ENCODE peak calls at places on chromosomes 11 and 22, in four cellular contexts. H is PC-3, V is AG20443, G is DMS153. F is an unnamed sample.

GRCh38 chr11:6438979-6439571 is 1.7 kb downstream of the HPX start:
- DNase-seq in G (peak), V (peak), H (peak), F (peak)

GRCh38 chr11:86099727-86100320 is 30.9 kb upstream of the PICALM start:
- DNase-seq in G (no peak), H (peak), V (no peak), F (no peak)

GRCh38 chr22:41994506-41994905 is 4.1 kb upstream of the WBP2NL start:
- DNase-seq in V (peak), H (no peak), G (no peak), F (no peak)

GRCh38 chr11:34788642-34789041 is 127.5 kb downstream of the APIP start:
- DNase-seq in H (no peak), G (no peak), V (no peak), F (no peak)

GRCh38 chr11:19846654-19847330 is 134.2 kb downstream of the NAV2 start:
- DNase-seq in G (no peak), V (peak), H (no peak), F (no peak)

GRCh38 chr22:25382762-25383161 is 163.3 kb downstream of the CRYBB2 start:
- DNase-seq in G (no peak), V (no peak), H (no peak), F (no peak)

GRCh38 chr22:49305215-49305965 is 522.3 kb downstream of the BRD1 start:
- DNase-seq in G (peak), V (peak), H (peak), F (no peak)

GRCh38 chr11:33545941-33546340 is 154.7 kb downstream of the C11orf91 start:
- DNase-seq in G (no peak), V (peak), H (peak), F (no peak)

GRCh38 chr22:44957267-44957905 is 52.4 kb downstream of the PHF21B start:
- DNase-seq in H (peak), G (no peak), V (no peak), F (no peak)

GRCh38 chr11:12439615-12440014 is 62.2 kb downstream of the PARVA start:
- DNase-seq in V (no peak), G (peak), H (no peak), F (no peak)

GRCh38 chr11:76149713-76150112 is 56.6 kb downstream of the WNT11 start:
- DNase-seq in G (no peak), V (no peak), H (no peak), F (no peak)

GRCh38 chr11:78801161-78801884 is 226.7 kb upstream of the NARS2 start:
- DNase-seq in V (peak), G (peak), H (peak), F (no peak)

GRCh38 chr11:21268036-21268435 is 598.6 kb downstream of the NELL1 start:
- DNase-seq in V (no peak), H (no peak), G (no peak), F (no peak)

GRCh38 chr22:19629720-19630419 is 84.4 kb upstream of the SEPTIN5 start:
- DNase-seq in H (peak), V (peak), G (peak), F (peak)

GRCh38 chr11:69888671-69889076 is 69.5 kb upstream of the FGF3 start:
- DNase-seq in G (peak), V (peak), H (peak), F (peak)

GRCh38 chr11:9273430-9274336 is 8.5 kb upstream of the DENND5A start:
- DNase-seq in H (no peak), V (peak), G (no peak), F (no peak)

GRCh38 chr11:128483211-128483788 is 104.1 kb downstream of the ETS1 start:
- DNase-seq in H (no peak), V (no peak), G (no peak), F (no peak)

GRCh38 chr11:43278302-43278956 is 33.4 kb upstream of the API5 start:
- DNase-seq in G (peak), H (peak), V (peak), F (peak)

GRCh38 chr22:25153961-25154685 is 45.5 kb upstream of the CRYBB3 start:
- DNase-seq in H (peak), V (peak), G (no peak), F (no peak)

GRCh38 chr11:106943089-106943488 is 75.2 kb downstream of the GUCY1A2 start:
- DNase-seq in H (no peak), G (no peak), V (no peak), F (no peak)

GRCh38 chr11:131302831-131303230 is 67.6 kb upstream of the NTM start:
- DNase-seq in G (no peak), V (no peak), H (no peak), F (no peak)

GRCh38 chr11:680970-681369 is 14.1 kb downstream of the DEAF1 start:
- DNase-seq in V (no peak), H (no peak), G (no peak), F (no peak)

GRCh38 chr11:61472282-61472681 is 36.3 kb upstream of the LRRC10B start:
- DNase-seq in H (no peak), G (no peak), V (peak), F (no peak)

GRCh38 chr11:93753241-93753640 is 11.8 kb downstream of the C11orf54 start:
- DNase-seq in V (no peak), G (no peak), H (no peak), F (no peak)

GRCh38 chr11:81237139-81237538 is 1496.5 kb downstream of the FAM181B start:
- DNase-seq in G (peak), H (peak), V (peak), F (no peak)

GRCh38 chr22:40922484-40923303 is 28.5 kb upstream of the RBX1 start:
- DNase-seq in G (peak), V (peak), H (peak), F (peak)

GRCh38 chr22:46830001-46830715 is 67.7 kb downstream of the TBC1D22A start:
- DNase-seq in H (peak), G (no peak), V (peak), F (no peak)

GRCh38 chr11:70530010-70530409 is 131.7 kb downstream of the CTTN start:
- DNase-seq in V (no peak), H (no peak), G (no peak), F (no peak)

GRCh38 chr11:44889266-44889665 is 61.4 kb downstream of the TP53I11 start:
- DNase-seq in G (no peak), H (no peak), V (peak), F (no peak)

GRCh38 chr11:92885600-92885999 is 83.9 kb upstream of the MTNR1B start:
- DNase-seq in H (no peak), G (peak), V (no peak), F (no peak)

F was measured in SW 1271.